ENCODE peak calls at places on chromosomes 13 and 19, in six cellular contexts. R, S, K, L, X and Z are unnamed samples.

GRCh38 chr13:41492432-41493267 is 35.3 kb downstream of the RGCC start:
- ATAC-seq in R (no peak), S (peak), K (peak), L (peak), X (peak), Z (no peak)

GRCh38 chr13:28470286-28470685 is 24.6 kb downstream of the FLT1 start:
- ATAC-seq in R (no peak), S (no peak), K (no peak), L (no peak), X (no peak), Z (no peak)

GRCh38 chr13:79522583-79522982 is 41.6 kb downstream of the NDFIP2 start:
- ATAC-seq in R (peak), S (peak), K (peak), L (peak), X (peak), Z (no peak)

GRCh38 chr13:113483504-113484287 is 6.8 kb downstream of the DCUN1D2 start:
- ATAC-seq in R (no peak), S (no peak), K (no peak), L (no peak), X (no peak), Z (no peak)

GRCh38 chr19:17784201-17785008 is 10.5 kb upstream of the B3GNT3 start:
- ATAC-seq in R (peak), S (peak), K (peak), L (peak), X (peak), Z (peak)

GRCh38 chr13:101530293-101530692 is 77.8 kb downstream of the ITGBL1 start:
- ATAC-seq in R (no peak), S (no peak), K (no peak), L (no peak), X (no peak), Z (no peak)

GRCh38 chr13:62357887-62358645 is 942.4 kb upstream of the PCDH20 start:
- ATAC-seq in R (no peak), S (no peak), K (no peak), L (no peak), X (no peak), Z (peak)

GRCh38 chr13:44620057-44620456 is 43.9 kb upstream of the TSC22D1 start:
- ATAC-seq in R (no peak), S (no peak), K (no peak), L (no peak), X (no peak), Z (peak)

GRCh38 chr13:95588134-95588533 is 35.6 kb downstream of the CLDN10 start:
- ATAC-seq in R (no peak), S (no peak), K (no peak), L (no peak), X (no peak), Z (no peak)

GRCh38 chr13:32783067-32783466 is 196.8 kb downstream of the PDS5B start:
- ATAC-seq in R (no peak), S (peak), K (peak), L (no peak), X (peak), Z (no peak)

GRCh38 chr13:48909088-48909389 is 66.7 kb upstream of the FNDC3A start:
- ATAC-seq in R (no peak), S (no peak), K (no peak), L (no peak), X (no peak), Z (peak)

GRCh38 chr19:11279505-11280236 is 16.3 kb upstream of the TSPAN16 start:
- ATAC-seq in R (no peak), S (peak), K (peak), L (no peak), X (peak), Z (no peak)